ENCODE peak calls at places on chromosomes 7 and 10, in six cellular contexts. X is activated CD8-positive, alpha-beta memory T cell treated with anti-CD3 and anti-CD28 coated beads, Interleukin-2, amount 10 ng/mL, durations not matched to agents 7 days and 5 days; B is stimulated activated CD4-positive, alpha-beta T cell treated with anti-CD3 and anti-CD28 coated beads, Interleukin-2, amount 100 ng/mL, for 4 hours; Q is A172; D is activated effector memory CD4-positive, alpha-beta T cell treated with Interleukin-2 at 50 U/mL for 16 hours; O is G401. K is an unnamed sample.

GRCh38 chr7:78924581-78924980 is 528.9 kb downstream of the MAGI2 start:
- DNase-seq in X (no peak), B (no peak), Q (peak), D (no peak), O (no peak), K (no peak)

GRCh38 chr10:132886211-132887099 is 55.9 kb downstream of the CFAP46 start:
- DNase-seq in X (no peak), B (no peak), Q (no peak), D (no peak), O (no peak), K (peak)

GRCh38 chr7:23211542-23211941 is 29.7 kb downstream of the NUP42 start:
- DNase-seq in X (no peak), B (no peak), Q (no peak), D (no peak), O (no peak), K (no peak)

GRCh38 chr10:77020426-77021040 is 617.1 kb downstream of the KCNMA1 start:
- DNase-seq in X (no peak), B (no peak), Q (no peak), D (no peak), O (no peak), K (no peak)

GRCh38 chr7:73978681-73979563 is 49.1 kb upstream of the ELN start:
- DNase-seq in X (no peak), B (no peak), Q (peak), D (no peak), O (peak), K (peak)

GRCh38 chr7:147535619-147536200 is 1054.9 kb upstream of the C7orf33 start:
- DNase-seq in X (no peak), B (no peak), Q (peak), D (no peak), O (no peak), K (no peak)

GRCh38 chr10:481636-482035 is 207.8 kb downstream of the DIP2C start:
- DNase-seq in X (no peak), B (no peak), Q (no peak), D (no peak), O (no peak), K (no peak)

GRCh38 chr7:137626469-137627067 is 220.2 kb downstream of the DGKI start:
- DNase-seq in X (peak), B (no peak), Q (peak), D (no peak), O (peak), K (peak)

GRCh38 chr7:43033369-43033768 is 79.1 kb upstream of the HECW1 start:
- DNase-seq in X (no peak), B (no peak), Q (no peak), D (no peak), O (no peak), K (no peak)

GRCh38 chr10:43360086-43360485 is 11.3 kb upstream of the FXYD4 start:
- DNase-seq in X (no peak), B (no peak), Q (no peak), D (no peak), O (no peak), K (no peak)

GRCh38 chr10:69895759-69896158 is 94.1 kb downstream of the COL13A1 start:
- DNase-seq in X (no peak), B (no peak), Q (peak), D (no peak), O (no peak), K (no peak)

GRCh38 chr10:91206427-91206826 is 14.0 kb upstream of the PCGF5 start:
- DNase-seq in X (no peak), B (no peak), Q (no peak), D (no peak), O (no peak), K (no peak)

GRCh38 chr7:36286241-36286640 is 103.4 kb upstream of the ANLN start:
- DNase-seq in X (peak), B (peak), Q (no peak), D (peak), O (no peak), K (no peak)

GRCh38 chr7:114865564-114865963 is 56.3 kb upstream of the MDFIC start:
- DNase-seq in X (peak), B (peak), Q (peak), D (peak), O (no peak), K (peak)

GRCh38 chr10:49268185-49268584 is 30.8 kb upstream of the C10orf71 start:
- DNase-seq in X (no peak), B (no peak), Q (no peak), D (no peak), O (no peak), K (no peak)

GRCh38 chr7:127667017-127667670 is 15.2 kb downstream of the SND1 start:
- DNase-seq in X (no peak), B (no peak), Q (peak), D (no peak), O (no peak), K (no peak)

GRCh38 chr10:122242266-122242665 is 28.8 kb upstream of the BTBD16 start:
- DNase-seq in X (no peak), B (no peak), Q (no peak), D (no peak), O (no peak), K (no peak)

GRCh38 chr7:69962077-69962855 is 364.0 kb downstream of the AUTS2 start:
- DNase-seq in X (no peak), B (no peak), Q (no peak), D (no peak), O (peak), K (peak)

GRCh38 chr7:55325371-55325792 is 39.8 kb upstream of the LANCL2 start:
- DNase-seq in X (no peak), B (no peak), Q (peak), D (no peak), O (peak), K (peak)

GRCh38 chr10:28248092-28248491 is 54.8 kb downstream of the MPP7 start:
- DNase-seq in X (no peak), B (no peak), Q (no peak), D (no peak), O (no peak), K (no peak)

GRCh38 chr7:127066974-127067373 is 185.8 kb downstream of the GRM8 start:
- DNase-seq in X (no peak), B (no peak), Q (no peak), D (no peak), O (peak), K (peak)

GRCh38 chr10:76308946-76309529 is 877.6 kb downstream of the LRMDA start:
- DNase-seq in X (no peak), B (no peak), Q (peak), D (no peak), O (no peak), K (no peak)

GRCh38 chr10:116826803-116827202 is 22.5 kb upstream of the ENO4 start:
- DNase-seq in X (no peak), B (no peak), Q (peak), D (no peak), O (no peak), K (no peak)

GRCh38 chr7:133829336-133829897 is 297.7 kb upstream of the LRGUK start:
- DNase-seq in X (no peak), B (no peak), Q (peak), D (no peak), O (no peak), K (no peak)

GRCh38 chr7:123749537-123749857 is 694 bp upstream of the WASL start:
- DNase-seq in X (no peak), B (no peak), Q (no peak), D (no peak), O (no peak), K (no peak)

K was measured in cerebellar cortex.